ENCODE peak calls at places on chromosome 16, in four cellular contexts. One of them, this sample, is unnamed.

GRCh38 chr16:85227924-85228462 is 115.7 kb upstream of the CIBAR2 start:
- DNase-seq in HepG2: no peak
- DNase-seq in HCT116: no peak
- DNase-seq in GM12878: no peak
- DNase-seq in this sample: no peak

GRCh38 chr16:57892041-57892440 is 78.9 kb downstream of the CNGB1 start:
- DNase-seq in HepG2: peak; percentile 72
- DNase-seq in HCT116: no peak
- DNase-seq in GM12878: no peak
- DNase-seq in this sample: no peak

GRCh38 chr16:81697321-81697885 is 81.7 kb upstream of the PLCG2 start:
- DNase-seq in HepG2: peak; percentile 45
- DNase-seq in HCT116: peak; percentile 51
- DNase-seq in GM12878: no peak
- DNase-seq in this sample: peak; percentile 85

GRCh38 chr16:5003211-5003610 is 30.5 kb downstream of the NAGPA start:
- DNase-seq in HepG2: no peak
- DNase-seq in HCT116: no peak
- DNase-seq in GM12878: no peak
- DNase-seq in this sample: no peak

GRCh38 chr16:56985962-56986360 is 3.4 kb upstream of the NLRC5 start:
- DNase-seq in HepG2: no peak
- DNase-seq in HCT116: no peak
- DNase-seq in GM12878: no peak
- DNase-seq in this sample: no peak

GRCh38 chr16:58588406-58588805 is 41.2 kb downstream of the CNOT1 start:
- DNase-seq in HepG2: no peak
- DNase-seq in HCT116: no peak
- DNase-seq in GM12878: no peak
- DNase-seq in this sample: no peak

GRCh38 chr16:85286066-85286712 is 173.9 kb upstream of the CIBAR2 start:
- DNase-seq in HepG2: no peak
- DNase-seq in HCT116: no peak
- DNase-seq in GM12878: no peak
- DNase-seq in this sample: no peak

GRCh38 chr16:637081-638018 is 1.2 kb upstream of the METTL26 start:
- DNase-seq in HepG2: peak; percentile 37
- DNase-seq in HCT116: no peak
- DNase-seq in GM12878: no peak
- DNase-seq in this sample: peak; percentile 99

GRCh38 chr16:12089492-12090161 is 113.1 kb downstream of the SNX29 start:
- DNase-seq in HepG2: peak; percentile 48
- DNase-seq in HCT116: peak; percentile 12
- DNase-seq in GM12878: no peak
- DNase-seq in this sample: no peak

GRCh38 chr16:11198817-11199216 is 57.2 kb downstream of the SOCS1 start:
- DNase-seq in HepG2: no peak
- DNase-seq in HCT116: peak; percentile 70
- DNase-seq in GM12878: no peak
- DNase-seq in this sample: no peak

GRCh38 chr16:11978080-11978479 is 1.5 kb downstream of the SNX29 start:
- DNase-seq in HepG2: no peak
- DNase-seq in HCT116: no peak
- DNase-seq in GM12878: no peak
- DNase-seq in this sample: no peak

GRCh38 chr16:85431431-85432124 is 181.5 kb upstream of the GSE1 start:
- DNase-seq in HepG2: no peak
- DNase-seq in HCT116: no peak
- DNase-seq in GM12878: no peak
- DNase-seq in this sample: no peak

GRCh38 chr16:55686671-55687070 is 30.9 kb downstream of the SLC6A2 start:
- DNase-seq in HepG2: no peak
- DNase-seq in HCT116: no peak
- DNase-seq in GM12878: no peak
- DNase-seq in this sample: no peak

GRCh38 chr16:62869837-62870236 is 833.6 kb upstream of the CDH8 start:
- DNase-seq in HepG2: no peak
- DNase-seq in HCT116: no peak
- DNase-seq in GM12878: peak; percentile 11
- DNase-seq in this sample: no peak
- TF ChIP-seq JUND in HepG2: no peak
- TF ChIP-seq JUND in HCT116: no peak
- TF ChIP-seq JUND in GM12878: no peak
- TF ChIP-seq JUND in this sample: no peak

GRCh38 chr16:3536271-3536671 is 35.5 kb downstream of the CLUAP1 start:
- DNase-seq in HepG2: no peak
- DNase-seq in HCT116: no peak
- DNase-seq in GM12878: no peak
- DNase-seq in this sample: no peak
- TF ChIP-seq JUND in HepG2: no peak
- TF ChIP-seq JUND in HCT116: no peak
- TF ChIP-seq JUND in GM12878: no peak
- TF ChIP-seq JUND in this sample: no peak

DNA sequence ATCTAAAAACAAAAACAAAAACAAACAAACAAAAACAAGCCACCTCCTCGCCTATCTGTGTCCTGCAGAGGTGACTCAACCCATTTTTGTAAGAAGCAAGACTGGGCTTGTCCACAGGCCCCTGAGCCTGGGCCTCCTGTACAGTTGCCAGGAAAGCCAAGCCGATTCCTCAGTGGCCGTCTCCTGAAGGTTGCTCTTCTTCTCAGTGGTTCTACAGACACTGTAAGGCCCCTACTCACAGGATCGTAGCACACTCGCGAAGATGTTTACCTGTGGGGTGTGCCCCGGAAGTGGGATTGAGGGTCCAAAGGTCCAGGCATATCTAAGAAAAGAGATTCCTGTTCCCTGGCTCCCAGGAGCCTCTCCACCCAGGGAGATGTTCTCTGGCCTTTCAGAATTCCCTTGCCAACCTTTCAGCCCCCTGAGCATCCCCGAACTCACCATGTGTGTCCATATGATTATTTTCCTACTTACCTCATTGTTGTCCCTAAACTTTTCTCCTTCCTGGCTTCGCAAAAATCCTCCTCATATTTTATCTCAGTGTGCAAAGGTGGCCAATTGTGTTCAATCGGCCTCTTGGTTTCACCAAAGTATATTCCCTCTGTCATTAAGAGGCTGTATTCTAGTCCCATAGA is 7.5 kb upstream of the CES3 start:
- DNase-seq in HepG2: no peak
- DNase-seq in HCT116: no peak
- DNase-seq in GM12878: no peak
- DNase-seq in this sample: no peak
- TF ChIP-seq JUND in HepG2: no peak
- TF ChIP-seq JUND in HCT116: no peak
- TF ChIP-seq JUND in GM12878: no peak
- TF ChIP-seq JUND in this sample: no peak

DNA sequence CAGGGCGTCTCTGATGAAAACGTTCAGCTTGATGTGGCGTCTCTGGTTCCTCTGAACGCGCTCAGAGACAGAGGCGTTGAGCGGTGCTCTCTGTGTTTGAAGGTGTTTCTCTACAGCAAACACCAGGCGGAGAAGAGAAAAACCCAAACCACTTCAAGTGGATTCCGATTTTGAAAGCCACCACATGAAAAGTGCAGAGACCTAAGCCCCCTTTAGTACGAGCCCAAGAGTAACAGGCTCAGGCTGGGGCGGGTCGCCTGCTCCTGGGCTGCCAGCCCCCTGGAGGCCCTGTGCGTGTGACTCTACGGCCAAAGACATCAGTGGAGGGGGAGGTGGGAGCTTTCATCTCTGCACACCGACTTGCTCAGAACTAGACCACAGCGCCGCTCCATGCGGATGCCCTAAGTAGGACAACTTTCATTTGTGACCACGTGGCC is 328.4 kb downstream of the MAF start:
- DNase-seq in HepG2: no peak
- DNase-seq in HCT116: no peak
- DNase-seq in GM12878: no peak
- DNase-seq in this sample: no peak
- TF ChIP-seq JUND in HepG2: no peak
- TF ChIP-seq JUND in HCT116: no peak
- TF ChIP-seq JUND in GM12878: no peak
- TF ChIP-seq JUND in this sample: no peak

DNA sequence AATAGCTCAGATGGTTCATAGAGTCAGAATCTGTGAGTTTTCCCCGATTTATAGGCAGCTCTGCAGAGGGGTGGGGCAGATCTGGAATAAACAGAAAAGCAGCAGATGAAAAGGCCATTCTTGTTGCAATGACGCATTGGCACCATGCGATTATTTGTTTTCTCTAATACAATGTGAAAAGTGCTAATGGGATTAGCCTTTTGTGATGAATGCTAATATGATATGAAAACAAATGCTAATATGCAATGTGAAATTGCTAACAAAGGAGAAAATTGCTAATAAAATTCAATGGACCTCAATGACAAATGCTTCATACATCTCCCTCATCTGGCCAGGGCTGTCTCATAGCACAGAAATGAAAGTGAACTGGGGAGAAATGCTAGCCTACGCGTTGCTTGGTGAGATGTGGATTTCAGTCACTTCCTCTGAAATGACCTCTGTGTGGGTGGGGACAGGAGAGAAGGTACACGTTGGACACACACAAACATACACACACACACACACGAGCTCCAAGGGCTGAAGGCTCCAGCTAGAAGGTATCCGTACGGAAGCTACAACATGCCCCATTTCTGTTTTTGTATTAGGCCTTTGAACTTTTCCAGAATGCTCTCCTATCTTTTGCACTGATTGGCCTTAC is 394.5 kb downstream of the XYLT1 start:
- DNase-seq in HepG2: no peak
- DNase-seq in HCT116: no peak
- DNase-seq in GM12878: no peak
- DNase-seq in this sample: no peak
- TF ChIP-seq JUND in HepG2: no peak
- TF ChIP-seq JUND in HCT116: no peak
- TF ChIP-seq JUND in GM12878: no peak
- TF ChIP-seq JUND in this sample: no peak

DNA sequence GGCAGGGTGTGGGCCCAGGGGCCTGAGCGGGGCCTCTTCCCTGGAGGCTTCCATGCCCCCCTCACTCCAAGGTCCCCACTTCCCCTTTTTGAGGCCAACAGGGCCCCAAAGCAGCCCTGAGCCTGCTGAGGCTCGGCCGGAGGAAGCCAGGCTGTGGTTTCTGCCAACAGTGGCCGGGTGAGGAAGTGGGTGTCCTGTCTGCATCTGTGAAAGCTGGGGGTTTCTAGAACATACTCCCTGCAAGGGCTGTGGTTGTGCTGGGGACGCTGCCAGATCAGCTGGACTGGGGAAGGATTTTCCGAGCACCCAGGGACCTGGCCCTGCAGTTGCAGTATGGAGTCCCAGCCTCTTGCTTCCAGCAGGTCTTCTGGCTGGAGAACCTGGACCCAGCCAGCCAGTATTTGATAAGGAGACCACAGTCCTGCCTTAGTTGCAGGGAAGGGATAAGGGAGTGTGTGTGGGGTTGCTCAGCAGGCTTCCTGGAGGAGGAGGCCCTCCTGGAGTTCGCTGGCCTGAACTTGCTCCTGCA is 15.7 kb downstream of the ADCY7 start:
- DNase-seq in HepG2: no peak
- DNase-seq in HCT116: no peak
- DNase-seq in GM12878: peak; percentile 86
- DNase-seq in this sample: no peak
- TF ChIP-seq JUND in HepG2: no peak
- TF ChIP-seq JUND in HCT116: no peak
- TF ChIP-seq JUND in GM12878: no peak
- TF ChIP-seq JUND in this sample: no peak

GRCh38 chr16:71413341-71413740 is 28.5 kb downstream of the TLE7 start:
- DNase-seq in HepG2: no peak
- DNase-seq in HCT116: no peak
- DNase-seq in GM12878: no peak
- DNase-seq in this sample: no peak
- TF ChIP-seq JUND in HepG2: no peak
- TF ChIP-seq JUND in HCT116: no peak
- TF ChIP-seq JUND in GM12878: no peak
- TF ChIP-seq JUND in this sample: no peak

This sample was measured in T47D.